ENCODE peak calls at places on chromosomes 12 and 14, in five cellular contexts. L is right atrium auricular region, O is cardiac muscle cell, N is PC-9, S is left ventricle myocardium inferior. M is an unnamed sample. For H3K4me1, the result is how much of the 10 kb centered on the place peaks cover.

GRCh38 chr14:104542871-104543830 is 36.4 kb upstream of the C14orf180 start:
- DNase-seq in L (no peak), O (no peak), N (no peak), S (no peak), M (no peak)

GRCh38 chr12:48828293-48828692 is 10.0 kb downstream of the CACNB3 start:
- DNase-seq in L (no peak), O (no peak), N (no peak), S (no peak), M (no peak)

GRCh38 chr14:41986726-41987125 is 380.1 kb downstream of the LRFN5 start:
- DNase-seq in L (no peak), O (no peak), N (no peak), S (no peak), M (no peak)

GRCh38 chr12:70049596-70050360 is 193.5 kb upstream of the CNOT2 start:
- DNase-seq in L (no peak), O (no peak), N (peak), S (no peak), M (no peak)

GRCh38 chr12:53999596-54000104 is 311 bp upstream of the HOXC9 start:
- DNase-seq in L (no peak), O (no peak), N (no peak), S (no peak), M (no peak)

GRCh38 chr12:69688496-69689427 is 10.3 kb downstream of the BEST3 start:
- DNase-seq in L (peak), O (peak), N (peak), S (peak), M (peak)

GRCh38 chr12:19131020-19131431 is 1.5 kb downstream of the PLEKHA5 start:
- DNase-seq in L (no peak), O (peak), N (peak), S (no peak), M (peak)

GRCh38 chr14:57346741-57347140 is 43.6 kb upstream of the NAA30 start:
- DNase-seq in L (no peak), O (no peak), N (no peak), S (no peak), M (no peak)

GRCh38 chr14:90405101-90405500 is 8.3 kb downstream of the CALM1 start:
- DNase-seq in L (no peak), O (no peak), N (no peak), S (no peak), M (no peak)

GRCh38 chr14:104732355-104732804 is 8.4 kb downstream of the ADSS1 start:
- DNase-seq in L (peak), O (no peak), N (no peak), S (peak), M (no peak)

GRCh38 chr14:54600685-54601084 is 33.8 kb downstream of the SAMD4A start:
- DNase-seq in L (no peak), O (no peak), N (no peak), S (no peak), M (no peak)

GRCh38 chr12:29228474-29229157 is 79.5 kb downstream of the FAR2 start:
- DNase-seq in L (no peak), O (no peak), N (no peak), S (no peak), M (no peak)

GRCh38 chr12:52871291-52871961 is 22.6 kb upstream of the KRT78 start:
- DNase-seq in L (peak), O (no peak), N (peak), S (no peak), M (no peak)

GRCh38 chr14:102962111-102962627 is 39.7 kb downstream of the AMN start:
- DNase-seq in L (no peak), O (no peak), N (no peak), S (no peak), M (no peak)

GRCh38 chr12:25323774-25324086 is 73.0 kb upstream of the KRAS start:
- DNase-seq in L (no peak), O (no peak), N (no peak), S (no peak), M (no peak)

GRCh38 chr12:90253674-90254181 is 545.1 kb upstream of the ATP2B1 start:
- DNase-seq in L (peak), O (peak), N (peak), S (peak), M (peak)

GRCh38 chr12:130552483-130552996 is 163.6 kb downstream of the RIMBP2 start:
- DNase-seq in L (no peak), O (peak), N (no peak), S (no peak), M (no peak)

GRCh38 chr12:109336593-109336992 is 11.1 kb upstream of the MYO1H start:
- DNase-seq in L (no peak), O (no peak), N (no peak), S (no peak), M (no peak)

GRCh38 chr12:76555226-76555767 is 4.3 kb downstream of the OSBPL8 start:
- DNase-seq in L (no peak), O (no peak), N (no peak), S (no peak), M (no peak)

GRCh38 chr14:24943024-24943423 is 106.9 kb downstream of the STXBP6 start:
- DNase-seq in L (no peak), O (no peak), N (no peak), S (peak), M (no peak)

GRCh38 chr12:52517888-52518287 is 2.3 kb downstream of the KRT5 start:
- DNase-seq in L (peak), O (no peak), N (no peak), S (no peak), M (no peak)

GRCh38 chr14:28603606-28604005 is 163.0 kb upstream of the FOXG1 start:
- DNase-seq in L (no peak), O (no peak), N (no peak), S (no peak), M (no peak)

GRCh38 chr14:55578511-55578910 is 1.5 kb upstream of the KTN1 start:
- DNase-seq in L (no peak), O (no peak), N (no peak), S (no peak), M (no peak)

GRCh38 chr14:32230181-32230580 is 27.1 kb upstream of the RNU6-8 start:
- DNase-seq in L (no peak), O (no peak), N (peak), S (no peak), M (no peak)

GRCh38 chr12:108755481-108755880 is 24.2 kb upstream of the CORO1C start:
- DNase-seq in L (no peak), O (no peak), N (no peak), S (no peak), M (no peak)

GRCh38 chr12:114163766-114164165 is 197.6 kb upstream of the RBM19 start:
- DNase-seq in L (no peak), O (no peak), N (peak), S (no peak), M (no peak)

GRCh38 chr14:50830044-50830931 is 674 bp downstream of the NIN start:
- DNase-seq in L (peak), O (peak), N (no peak), S (peak), M (peak)

DNA sequence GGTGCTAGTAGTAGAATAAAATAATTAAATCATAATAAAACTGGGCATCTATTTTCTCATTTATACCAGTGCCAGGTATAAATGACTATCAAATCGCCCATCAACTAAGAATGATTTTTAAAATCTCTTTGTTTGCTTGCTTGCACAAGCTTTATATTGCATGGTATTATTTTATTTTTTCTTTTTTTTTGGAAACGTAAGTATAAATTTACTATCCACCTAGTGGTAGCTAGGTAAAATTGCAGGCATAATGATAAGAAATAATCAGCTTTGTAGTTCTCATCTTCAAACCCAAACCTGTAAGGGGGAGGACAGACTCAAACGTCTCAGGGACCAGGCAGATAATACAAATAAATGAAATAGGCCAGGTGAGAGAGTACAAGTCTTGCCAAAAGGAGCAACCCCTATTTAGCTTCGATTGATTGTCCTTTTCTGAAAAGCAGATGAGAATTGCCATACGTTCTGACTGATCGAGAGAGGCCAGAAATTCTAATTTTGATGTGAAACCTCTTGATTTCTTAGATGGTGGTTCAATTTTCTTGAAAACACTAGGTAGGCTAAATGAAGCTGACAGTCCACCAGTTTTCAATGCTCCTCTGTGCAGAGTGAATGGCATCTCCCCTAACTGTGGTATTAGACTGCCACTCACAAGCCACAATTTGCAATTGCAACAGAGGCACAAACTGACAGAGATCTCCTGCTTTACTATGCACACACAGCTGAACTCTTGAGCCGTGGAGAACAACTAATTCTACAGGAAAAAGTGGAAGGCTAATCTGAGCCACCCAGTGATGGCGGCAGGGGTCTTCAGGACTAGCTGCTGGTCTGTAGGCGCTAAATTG is 189.3 kb downstream of the DACT1 start:
- DNase-seq in L (no peak), O (no peak), N (no peak), S (no peak), M (no peak)
- TF ChIP-seq CTCF in L (no peak), O (peak), N (peak), S (peak), M (peak)

DNA sequence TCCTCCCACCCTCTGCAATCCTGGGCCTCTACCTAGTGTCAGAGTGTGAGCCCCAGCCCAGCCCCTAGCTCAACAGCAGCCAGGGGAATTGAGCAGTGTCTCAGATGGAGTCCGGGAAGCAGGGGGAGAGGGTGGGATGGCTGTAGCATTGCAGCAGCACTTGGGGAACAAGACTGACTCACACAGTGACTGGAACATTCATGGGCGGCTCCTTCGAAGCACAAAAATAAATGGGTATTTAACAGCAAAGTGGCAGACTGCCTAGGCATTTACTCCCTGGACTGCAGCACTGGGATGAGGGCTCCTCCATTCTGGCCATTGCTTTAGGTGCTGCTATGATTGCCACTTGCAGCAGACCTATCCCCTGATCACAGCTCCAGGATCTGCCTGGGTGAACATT is 46.0 kb upstream of the STK38L start:
- DNase-seq in L (no peak), O (no peak), N (no peak), S (no peak), M (no peak)
- H3K4me3 ChIP-seq in L (no peak), O (no peak), N (no peak), S (no peak), M (no peak)

DNA sequence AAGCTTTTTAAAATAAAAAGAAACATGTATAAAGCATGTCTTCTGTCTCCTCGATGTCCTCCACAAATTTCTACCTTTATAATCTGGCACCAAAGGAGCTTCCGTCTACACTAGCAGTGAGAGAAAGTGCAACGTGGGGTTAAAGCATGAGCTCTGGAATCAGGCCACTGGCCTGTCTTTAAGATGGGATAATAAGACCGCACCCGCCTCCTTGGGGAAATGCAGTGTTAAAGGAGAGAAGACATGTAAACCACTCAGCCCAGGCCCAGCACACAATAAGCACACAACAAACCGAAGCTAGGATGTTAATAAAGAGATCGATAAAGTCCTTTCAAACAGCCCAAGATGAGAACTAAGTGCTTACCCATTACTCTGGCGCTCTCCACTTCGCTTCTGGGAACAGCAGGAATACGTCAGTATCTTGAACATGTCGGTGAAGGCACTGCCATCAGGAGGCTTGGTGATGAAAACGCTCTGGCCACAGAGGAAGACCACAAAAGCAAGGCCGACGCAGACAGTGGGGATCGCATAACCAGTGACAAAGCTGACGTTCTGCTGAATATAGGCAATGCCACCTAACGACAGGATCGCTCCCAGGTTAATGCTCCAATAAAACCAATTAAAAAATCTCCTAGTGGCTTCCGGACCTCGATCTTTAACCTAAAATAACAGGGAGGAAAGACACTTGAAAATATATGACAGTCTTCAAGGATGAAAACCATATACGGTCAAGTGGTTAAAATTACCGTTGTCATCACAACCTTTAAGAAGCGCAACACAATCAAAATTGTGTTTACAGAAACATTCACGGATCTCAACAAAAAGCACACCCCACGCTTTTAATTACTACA is 9.1 kb downstream of the SLC15A4 start:
- DNase-seq in L (no peak), O (no peak), N (no peak), S (no peak), M (no peak)
- H3K4me1 ChIP-seq in L (half or more), O (under half), N (under half), S (half or more), M (under half)

DNA sequence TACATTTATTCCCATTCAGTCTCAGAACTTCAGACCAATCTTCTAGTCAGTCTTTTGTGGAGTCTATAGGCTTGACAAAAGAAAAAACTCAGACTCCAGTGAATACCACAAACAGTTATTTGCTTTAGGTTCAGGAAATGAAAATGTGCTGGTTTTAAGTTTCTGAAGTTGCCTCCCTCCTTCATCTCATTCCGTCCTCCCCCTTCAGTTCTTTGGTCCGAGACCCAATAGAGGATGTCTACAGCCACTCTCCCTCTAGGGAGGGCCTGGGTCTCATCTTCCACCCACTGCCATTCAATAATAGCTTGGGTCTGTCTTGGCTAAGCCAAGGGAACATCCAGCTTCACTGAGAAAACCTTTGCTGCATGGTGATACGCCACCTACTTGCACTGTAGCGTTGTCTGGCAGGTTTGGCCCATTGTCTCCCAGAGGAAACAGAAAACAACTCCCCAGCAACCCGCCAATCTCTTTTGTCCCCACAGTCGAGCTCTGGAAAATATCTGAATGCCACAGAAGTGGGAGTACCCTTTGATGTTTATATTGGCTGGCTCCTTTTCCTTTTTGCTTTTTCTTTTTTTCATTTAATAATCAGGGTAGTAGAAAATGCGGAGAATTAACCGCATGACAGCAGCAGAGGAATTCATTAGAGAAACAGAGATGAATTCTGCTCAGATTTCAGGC is 380.0 kb downstream of the RAD51B start:
- DNase-seq in L (peak), O (no peak), N (no peak), S (peak), M (no peak)
- TF ChIP-seq CTCF in L (no peak), O (peak), N (no peak), S (peak), M (no peak)

GRCh38 chr12:132333273-132333672 is 3.9 kb upstream of the GALNT9 start:
- DNase-seq in L (no peak), O (no peak), N (no peak), S (no peak), M (no peak)

GRCh38 chr12:132336451-132337413 is 7.3 kb upstream of the GALNT9 start:
- DNase-seq in L (no peak), O (no peak), N (no peak), S (no peak), M (no peak)

GRCh38 chr12:132335179-132335756 is 5.9 kb upstream of the GALNT9 start:
- DNase-seq in L (no peak), O (no peak), N (no peak), S (no peak), M (no peak)

GRCh38 chr12:132330549-132330881 is 1.1 kb upstream of the GALNT9 start:
- DNase-seq in L (no peak), O (no peak), N (no peak), S (no peak), M (no peak)

GRCh38 chr12:132333766-132334165 is 4.4 kb upstream of the GALNT9 start:
- DNase-seq in L (no peak), O (no peak), N (no peak), S (no peak), M (no peak)
- H3K4me3 ChIP-seq in L (no peak), O (no peak), N (no peak), S (no peak), M (no peak)

M was measured in Caco-2.